ENCODE peak calls at places on chromosomes 16 and 17, in eight cellular contexts. H is MCF 10A, O is BE2C, S is adrenal gland, E is A549, M is prostate gland, D is body of pancreas, B is stomach. U is an unnamed sample.

GRCh38 chr17:44546711-44547606 is 10.3 kb upstream of the FZD2 start:
- DNase-seq in H (peak), O (no peak), S (no peak), E (no peak), M (no peak), D (no peak), B (no peak), U (peak)

GRCh38 chr16:85757341-85757822 is 6.5 kb upstream of the C16orf74 start:
- DNase-seq in H (peak), O (no peak), S (no peak), E (no peak), M (no peak), D (no peak), B (no peak), U (peak)

GRCh38 chr17:73341350-73342056 is 29.7 kb upstream of the CDC42EP4 start:
- DNase-seq in H (peak), O (no peak), S (no peak), E (no peak), M (no peak), D (peak), B (no peak), U (no peak)

GRCh38 chr16:15041260-15042011 is 14.4 kb downstream of the NTAN1 start:
- DNase-seq in H (peak), O (no peak), S (peak), E (no peak), M (peak), D (peak), B (peak), U (peak)

GRCh38 chr17:40107266-40107980 is 7.0 kb upstream of the NR1D1 start:
- DNase-seq in H (no peak), O (no peak), S (peak), E (no peak), M (no peak), D (no peak), B (no peak), U (peak)

GRCh38 chr16:3546990-3547682 is 30.1 kb downstream of the NLRC3 start:
- DNase-seq in H (no peak), O (no peak), S (no peak), E (no peak), M (no peak), D (no peak), B (no peak), U (no peak)

GRCh38 chr16:71358464-71359031 is at the start of gene CALB2:
- DNase-seq in H (peak), O (peak), S (peak), E (peak), M (peak), D (peak), B (peak), U (peak)

GRCh38 chr16:88688013-88688778 is 1.9 kb upstream of the SNAI3 start:
- DNase-seq in H (no peak), O (no peak), S (no peak), E (no peak), M (no peak), D (peak), B (peak), U (no peak)

GRCh38 chr17:42065201-42065600 is 14.8 kb upstream of the C17orf113 start:
- DNase-seq in H (no peak), O (no peak), S (no peak), E (no peak), M (no peak), D (no peak), B (no peak), U (no peak)

GRCh38 chr17:50279181-50279526 is 4.9 kb downstream of the TMEM92 start:
- DNase-seq in H (peak), O (no peak), S (no peak), E (no peak), M (no peak), D (no peak), B (no peak), U (peak)

GRCh38 chr17:42660692-42661345 is 1.7 kb downstream of the TUBG2 start:
- DNase-seq in H (peak), O (no peak), S (no peak), E (peak), M (peak), D (peak), B (no peak), U (peak)

GRCh38 chr17:28871056-28871579 is 16.3 kb downstream of the ERAL1 start:
- DNase-seq in H (no peak), O (no peak), S (no peak), E (no peak), M (no peak), D (no peak), B (no peak), U (no peak)

GRCh38 chr17:28928061-28928460 is 23.3 kb downstream of the PHF12 start:
- DNase-seq in H (peak), O (no peak), S (no peak), E (no peak), M (no peak), D (no peak), B (no peak), U (no peak)

GRCh38 chr17:329794-330420 is 22.7 kb downstream of the RPH3AL start:
- DNase-seq in H (no peak), O (no peak), S (no peak), E (no peak), M (no peak), D (peak), B (no peak), U (no peak)

GRCh38 chr17:82146663-82147654 is 48.9 kb upstream of the FASN start:
- DNase-seq in H (no peak), O (no peak), S (no peak), E (no peak), M (no peak), D (no peak), B (no peak), U (no peak)

GRCh38 chr17:36813357-36813756 is 123.9 kb upstream of the LHX1 start:
- DNase-seq in H (no peak), O (no peak), S (no peak), E (no peak), M (no peak), D (no peak), B (no peak), U (no peak)

GRCh38 chr16:27377666-27378485 is 24.1 kb upstream of the IL21R start:
- DNase-seq in H (no peak), O (no peak), S (no peak), E (no peak), M (no peak), D (no peak), B (no peak), U (no peak)

GRCh38 chr17:43367588-43368242 is 31.1 kb upstream of the ARL4D start:
- DNase-seq in H (peak), O (peak), S (no peak), E (peak), M (no peak), D (no peak), B (no peak), U (peak)

GRCh38 chr16:1458336-1458976 is 14.1 kb upstream of the CCDC154 start:
- DNase-seq in H (no peak), O (no peak), S (no peak), E (no peak), M (no peak), D (no peak), B (no peak), U (peak)

GRCh38 chr17:56793947-56794346 is 39.8 kb downstream of the C17orf67 start:
- DNase-seq in H (no peak), O (no peak), S (no peak), E (no peak), M (no peak), D (no peak), B (no peak), U (no peak)

GRCh38 chr17:73823684-73824083 is 179.4 kb upstream of the SDK2 start:
- DNase-seq in H (no peak), O (no peak), S (no peak), E (no peak), M (no peak), D (no peak), B (no peak), U (no peak)

GRCh38 chr17:32157225-32157624 is 14.9 kb downstream of the RHOT1 start:
- DNase-seq in H (peak), O (no peak), S (no peak), E (no peak), M (no peak), D (no peak), B (no peak), U (peak)

GRCh38 chr16:89720520-89720858 is 209 bp downstream of the VPS9D1 start:
- DNase-seq in H (no peak), O (no peak), S (peak), E (no peak), M (no peak), D (peak), B (peak), U (no peak)

GRCh38 chr16:88316151-88316550 is 66.6 kb upstream of the ZNF469 start:
- DNase-seq in H (no peak), O (no peak), S (no peak), E (no peak), M (no peak), D (no peak), B (no peak), U (no peak)

GRCh38 chr16:80827007-80827406 is 22.6 kb upstream of the CDYL2 start:
- DNase-seq in H (no peak), O (no peak), S (no peak), E (no peak), M (no peak), D (no peak), B (no peak), U (no peak)

GRCh38 chr16:29820730-29821662 is 734 bp downstream of the MVP start:
- DNase-seq in H (peak), O (no peak), S (peak), E (peak), M (peak), D (peak), B (peak), U (peak)

GRCh38 chr17:82930924-82931695 is 91.3 kb upstream of the ZNF750 start:
- DNase-seq in H (no peak), O (peak), S (no peak), E (no peak), M (no peak), D (peak), B (peak), U (no peak)

GRCh38 chr16:82660966-82661365 is 34.2 kb downstream of the CDH13 start:
- DNase-seq in H (no peak), O (no peak), S (no peak), E (no peak), M (no peak), D (no peak), B (no peak), U (no peak)

GRCh38 chr17:56893503-56893902 is 20.3 kb downstream of the TRIM25 start:
- DNase-seq in H (no peak), O (no peak), S (no peak), E (no peak), M (no peak), D (no peak), B (no peak), U (no peak)

GRCh38 chr17:27207073-27207511 is 86.8 kb upstream of the WSB1 start:
- DNase-seq in H (peak), O (no peak), S (no peak), E (peak), M (no peak), D (no peak), B (no peak), U (peak)

GRCh38 chr16:70760221-70760620 is 40.7 kb downstream of the VAC14 start:
- DNase-seq in H (no peak), O (no peak), S (no peak), E (no peak), M (no peak), D (no peak), B (no peak), U (peak)

GRCh38 chr17:45990836-45991235 is 8.2 kb upstream of the STH start:
- DNase-seq in H (no peak), O (no peak), S (no peak), E (no peak), M (no peak), D (no peak), B (no peak), U (no peak)

GRCh38 chr17:31289790-31290189 is 7.2 kb downstream of the OMG start:
- DNase-seq in H (peak), O (no peak), S (no peak), E (no peak), M (no peak), D (no peak), B (no peak), U (no peak)

GRCh38 chr17:61897548-61898180 is 30.1 kb downstream of the INTS2 start:
- DNase-seq in H (no peak), O (no peak), S (no peak), E (no peak), M (no peak), D (no peak), B (no peak), U (no peak)

GRCh38 chr16:19785081-19785480 is 67.0 kb downstream of the IQCK start:
- DNase-seq in H (no peak), O (no peak), S (no peak), E (no peak), M (no peak), D (no peak), B (no peak), U (no peak)

GRCh38 chr17:19641687-19642372 is 6.7 kb upstream of the ALDH3A2 start:
- DNase-seq in H (peak), O (no peak), S (no peak), E (no peak), M (no peak), D (no peak), B (no peak), U (no peak)

GRCh38 chr16:88773812-88774291 is 11.2 kb downstream of the PIEZO1 start:
- DNase-seq in H (no peak), O (peak), S (no peak), E (no peak), M (no peak), D (peak), B (peak), U (peak)

GRCh38 chr16:30758988-30759461 is 2.8 kb downstream of the CFAP119 start:
- DNase-seq in H (no peak), O (no peak), S (no peak), E (no peak), M (no peak), D (no peak), B (no peak), U (no peak)

GRCh38 chr16:56994311-56994710 is 5.0 kb downstream of the NLRC5 start:
- DNase-seq in H (no peak), O (no peak), S (no peak), E (no peak), M (no peak), D (no peak), B (no peak), U (no peak)

GRCh38 chr16:56990407-56991286 is 1.3 kb downstream of the NLRC5 start:
- DNase-seq in H (no peak), O (no peak), S (no peak), E (no peak), M (no peak), D (no peak), B (no peak), U (no peak)

GRCh38 chr16:56995136-56995805 is 5.9 kb downstream of the NLRC5 start:
- DNase-seq in H (no peak), O (no peak), S (no peak), E (no peak), M (no peak), D (no peak), B (no peak), U (no peak)

GRCh38 chr16:56989988-56990387 is 631 bp downstream of the NLRC5 start:
- DNase-seq in H (no peak), O (no peak), S (no peak), E (no peak), M (no peak), D (no peak), B (no peak), U (no peak)

GRCh38 chr16:56993204-56993603 is 3.8 kb downstream of the NLRC5 start:
- DNase-seq in H (no peak), O (no peak), S (no peak), E (no peak), M (no peak), D (no peak), B (no peak), U (no peak)
- TF ChIP-seq CTCF in H (no peak), O (no peak), S (no peak), E (no peak), M (no peak), D (no peak), B (no peak), U (no peak)

GRCh38 chr16:84735846-84736586 is 36.2 kb downstream of the USP10 start:
- DNase-seq in H (peak), O (peak), S (no peak), E (no peak), M (peak), D (peak), B (peak), U (no peak)
- TF ChIP-seq CTCF in H (no peak), O (peak), S (no peak), E (no peak), M (no peak), D (no peak), B (no peak), U (peak)

GRCh38 chr17:35138218-35138617 is 3.9 kb downstream of the NLE1 start:
- DNase-seq in H (no peak), O (no peak), S (no peak), E (no peak), M (no peak), D (no peak), B (no peak), U (no peak)

GRCh38 chr17:35141681-35142466 is at the start of gene NLE1:
- DNase-seq in H (peak), O (peak), S (peak), E (peak), M (peak), D (peak), B (peak), U (peak)

GRCh38 chr17:35146214-35146833 is 1.3 kb upstream of the UNC45B start:
- DNase-seq in H (no peak), O (no peak), S (no peak), E (no peak), M (no peak), D (no peak), B (no peak), U (no peak)

GRCh38 chr17:35144840-35145239 is 2.7 kb upstream of the NLE1 start:
- DNase-seq in H (no peak), O (no peak), S (no peak), E (no peak), M (no peak), D (no peak), B (no peak), U (no peak)

DNA sequence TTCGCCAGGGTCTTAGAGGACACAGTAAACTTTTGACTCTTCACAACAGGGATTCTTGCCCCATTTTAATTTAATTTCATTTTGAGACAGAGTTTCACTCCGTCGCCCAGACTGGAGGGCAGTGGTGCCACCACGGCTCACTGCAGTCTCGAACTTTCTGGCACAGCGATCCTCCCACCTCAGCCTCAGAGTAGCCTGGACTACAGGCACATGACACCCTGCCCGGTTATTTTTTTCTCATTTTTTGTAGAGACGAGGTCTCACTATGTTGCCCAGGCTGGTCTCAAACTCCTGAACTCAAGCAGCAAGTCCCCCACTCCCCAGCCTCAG is 329 bp upstream of the NLE1 start:
- DNase-seq in H (no peak), O (no peak), S (no peak), E (no peak), M (no peak), D (no peak), B (no peak), U (no peak)
- TF ChIP-seq CTCF in H (no peak), O (no peak), S (no peak), E (no peak), M (no peak), D (no peak), B (no peak), U (no peak)

GRCh38 chr17:4406386-4406785 is 27.4 kb upstream of the SPNS3 start:
- DNase-seq in H (no peak), O (no peak), S (no peak), E (no peak), M (no peak), D (no peak), B (no peak), U (no peak)
- TF ChIP-seq CTCF in H (no peak), O (no peak), S (no peak), E (no peak), M (no peak), D (no peak), B (no peak), U (no peak)

U was measured in AG10803.